ENCODE peak calls at places on chromosomes 2 and 18, in five cellular contexts. F is NCI-H187; W is activated CD4-positive, alpha-beta T cell treated with anti-CD3 and anti-CD28 coated beads, Interleukin-2, amount 50 U/mL, for 24 hours; A is mesothelial cell of epicardium; H is HEK293T. J is an unnamed sample.

GRCh38 chr2:233973786-233974185 is 56.6 kb downstream of the TRPM8 start:
- DNase-seq in F (no peak), W (no peak), A (no peak), H (no peak), J (no peak)

GRCh38 chr18:79901665-79902064 is 49.8 kb downstream of the SLC66A2 start:
- DNase-seq in F (no peak), W (no peak), A (no peak), H (no peak), J (no peak)

GRCh38 chr2:168404764-168405163 is 51.3 kb upstream of the CERS6 start:
- DNase-seq in F (no peak), W (no peak), A (no peak), H (no peak), J (no peak)

GRCh38 chr2:207408086-207408794 is 121.5 kb upstream of the CREB1 start:
- DNase-seq in F (peak; percentile 49), W (no peak), A (no peak), H (no peak), J (no peak)

GRCh38 chr2:112143150-112143549 is 5.0 kb downstream of the FBLN7 start:
- DNase-seq in F (no peak), W (no peak), A (no peak), H (no peak), J (no peak)

GRCh38 chr2:187499941-187500532 is 52.0 kb upstream of the CALCRL start:
- DNase-seq in F (no peak), W (peak; percentile 11), A (peak; percentile 60), H (peak; percentile 44), J (no peak)

GRCh38 chr2:44929680-44930273 is 11.7 kb upstream of the SIX3 start:
- DNase-seq in F (no peak), W (no peak), A (no peak), H (no peak), J (no peak)

GRCh38 chr2:172324198-172324597 is 103.2 kb upstream of the ITGA6 start:
- DNase-seq in F (no peak), W (no peak), A (no peak), H (no peak), J (no peak)

GRCh38 chr2:26255735-26256384 is 11.1 kb downstream of the HADHB start:
- DNase-seq in F (no peak), W (no peak), A (no peak), H (no peak), J (no peak)

GRCh38 chr2:160205511-160205910 is 5.4 kb upstream of the ITGB6 start:
- DNase-seq in F (no peak), W (no peak), A (no peak), H (no peak), J (no peak)

GRCh38 chr2:164754157-164755093 is 87.2 kb downstream of the COBLL1 start:
- DNase-seq in F (no peak), W (no peak), A (no peak), H (no peak), J (no peak)

GRCh38 chr2:13522917-13523821 is 806.4 kb downstream of the TRIB2 start:
- DNase-seq in F (no peak), W (no peak), A (no peak), H (no peak), J (no peak)

GRCh38 chr2:166331468-166331867 is 44.3 kb downstream of the SCN9A start:
- DNase-seq in F (no peak), W (no peak), A (no peak), H (no peak), J (no peak)

GRCh38 chr18:68734311-68734710 is 19.4 kb upstream of the TMX3 start:
- DNase-seq in F (no peak), W (no peak), A (no peak), H (no peak), J (no peak)

GRCh38 chr2:9519250-9519649 is 36.4 kb downstream of the ADAM17 start:
- DNase-seq in F (no peak), W (no peak), A (no peak), H (no peak), J (no peak)

GRCh38 chr2:75787532-75788132 is 76.9 kb upstream of the GCFC2 start:
- DNase-seq in F (no peak), W (no peak), A (no peak), H (peak; percentile 43), J (no peak)

GRCh38 chr2:127219716-127220090 is 396 bp downstream of the CYP27C1 start:
- DNase-seq in F (no peak), W (no peak), A (peak; percentile 66), H (peak; percentile 49), J (no peak)

GRCh38 chr2:35297403-35297802 is 1058.2 kb upstream of the CRIM1 start:
- DNase-seq in F (no peak), W (no peak), A (no peak), H (no peak), J (no peak)

GRCh38 chr2:11370377-11371098 is 26.1 kb upstream of the ROCK2 start:
- DNase-seq in F (no peak), W (no peak), A (no peak), H (no peak), J (no peak)

GRCh38 chr2:200736646-200737274 is 75.0 kb upstream of the BZW1 start:
- DNase-seq in F (no peak), W (no peak), A (no peak), H (no peak), J (no peak)

GRCh38 chr18:69947361-69948106 is at the start of gene CD226:
- DNase-seq in F (no peak), W (no peak), A (no peak), H (no peak), J (no peak)

GRCh38 chr2:207734264-207734635 is 22.8 kb downstream of the CCNYL1 start:
- DNase-seq in F (no peak), W (no peak), A (no peak), H (peak; percentile 25), J (no peak)

GRCh38 chr2:194765723-194766122 is 891.3 kb upstream of the SLC39A10 start:
- DNase-seq in F (no peak), W (no peak), A (no peak), H (no peak), J (no peak)

J was measured in D721Med.